ENCODE peak calls at places on chromosome 7, in eight cellular contexts. C, F, W, X, N, P, A and D are unnamed samples.
A peak's percentile ranks its signal among the peaks of the same experiment; 100 is the strongest.

GRCh38 chr7:48426966-48427555 is 255.8 kb downstream of the ABCA13 start:
- DNase-seq in P (no peak), W (peak; percentile 98), X (no peak), A (no peak), F (peak; percentile 76), N (no peak), C (no peak), D (no peak)

GRCh38 chr7:148620749-148621372 is 30.3 kb downstream of the C7orf33 start:
- DNase-seq in X (no peak), F (no peak), N (no peak), P (no peak), A (peak; percentile 17), W (peak; percentile 38), C (no peak), D (no peak)

GRCh38 chr7:7768977-7769376 is 50.6 kb upstream of the RPA3 start:
- DNase-seq in C (no peak), W (no peak), X (no peak), F (no peak), P (no peak), A (no peak), N (no peak), D (no peak)

GRCh38 chr7:157819517-157819807 is 482.7 kb downstream of the DNAJB6 start:
- DNase-seq in F (no peak), C (peak; percentile 42), N (no peak), W (no peak), A (no peak), P (no peak), X (no peak), D (no peak)

GRCh38 chr7:115087437-115087836 is 165.5 kb downstream of the MDFIC start:
- DNase-seq in P (no peak), F (no peak), W (peak; percentile 88), A (peak; percentile 25), X (no peak), C (no peak), N (peak; percentile 94), D (peak; percentile 32)

GRCh38 chr7:114048386-114049235 is 129.8 kb upstream of the PPP1R3A start:
- DNase-seq in P (peak; percentile 59), C (no peak), F (peak; percentile 5), W (peak; percentile 6), A (no peak), X (no peak), N (peak; percentile 34), D (peak; percentile 74)

GRCh38 chr7:135335628-135336139 is 102.0 kb downstream of the STRA8 start:
- DNase-seq in A (peak; percentile 74), C (no peak), X (no peak), P (peak; percentile 53), W (peak; percentile 79), F (peak; percentile 25), N (peak; percentile 80), D (peak; percentile 86)

GRCh38 chr7:10474048-10474447 is 499.6 kb upstream of the PHF14 start:
- DNase-seq in F (no peak), X (no peak), N (no peak), W (peak; percentile 34), C (no peak), P (no peak), A (no peak), D (no peak)

GRCh38 chr7:98252655-98253054 is 623 bp upstream of the TECPR1 start:
- DNase-seq in X (no peak), A (no peak), W (no peak), N (peak; percentile 6), F (no peak), P (no peak), C (no peak), D (no peak)

GRCh38 chr7:135930565-135931423 is 46.4 kb downstream of the MTPN start:
- DNase-seq in A (no peak), W (peak; percentile 27), N (peak; percentile 56), P (no peak), X (no peak), C (no peak), F (no peak), D (no peak)

DNA sequence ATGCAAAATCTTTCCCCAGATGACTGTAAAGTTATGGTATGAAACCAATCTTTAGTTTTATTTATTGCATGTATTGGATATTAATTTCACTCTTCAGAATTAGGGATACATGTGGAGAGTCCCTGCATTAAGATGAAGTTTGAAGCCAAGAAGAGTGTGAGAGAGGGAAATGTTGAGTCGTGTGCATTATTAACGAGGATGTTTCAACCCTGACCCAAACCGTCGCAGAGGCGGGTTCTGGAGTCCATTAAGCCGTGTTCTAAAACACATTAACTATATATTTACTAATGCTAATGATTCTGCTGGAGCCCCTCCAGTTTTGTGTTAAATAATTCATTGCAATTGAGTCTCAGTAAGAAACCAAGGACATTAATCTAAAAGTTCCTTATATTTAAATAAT is 1.8 kb downstream of the CDK14 start:
- DNase-seq in N (peak; percentile 25), P (no peak), A (no peak), F (no peak), C (peak; percentile 68), W (no peak), X (no peak), D (no peak)
- H3K4me3 ChIP-seq in N (peak overlapping the region; percentile 90), P (no peak overlapping the region), A (no peak overlapping the region), F (no peak overlapping the region), C (no peak overlapping the region), W (peak overlapping the region; percentile 90), X (no peak overlapping the region), D (peak overlapping the region; percentile 92)

DNA sequence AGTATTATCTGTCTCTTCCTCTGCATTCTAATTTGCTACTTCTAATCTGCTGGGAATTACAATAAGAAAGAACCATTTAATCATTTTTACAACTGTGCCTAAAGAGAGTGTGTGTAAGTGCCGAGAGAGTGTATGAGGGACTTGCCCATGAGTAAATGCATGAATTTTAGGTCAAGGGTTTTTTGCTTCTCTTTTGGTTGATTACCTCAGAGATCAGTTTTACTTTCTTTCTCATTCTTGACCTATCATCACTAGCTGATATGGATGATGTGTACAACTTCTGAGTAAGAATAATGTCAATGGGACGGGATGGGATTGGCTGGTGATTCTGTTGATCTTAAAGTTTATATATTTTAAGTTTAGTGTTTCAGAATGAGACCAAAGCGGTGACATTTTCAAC is 47.8 kb downstream of the IKZF1 start:
- DNase-seq in X (no peak), P (no peak), F (no peak), N (no peak), W (no peak), C (no peak), A (no peak), D (no peak)
- H3K4me1 ChIP-seq in X (no peaks in the 10 kb centered on the region), P (peaks cover 15% of the 10 kb centered on the region), F (no peaks in the 10 kb centered on the region), N (no peaks in the 10 kb centered on the region), W (no peaks in the 10 kb centered on the region), C (no peaks in the 10 kb centered on the region), A (no peaks in the 10 kb centered on the region), D (no peaks in the 10 kb centered on the region)

GRCh38 chr7:2106506-2106905 is 126.2 kb downstream of the MAD1L1 start:
- DNase-seq in X (no peak), P (no peak), F (no peak), A (no peak), C (no peak), W (no peak), N (no peak), D (peak; percentile 66)

GRCh38 chr7:2107386-2108085 is 125.2 kb downstream of the MAD1L1 start:
- DNase-seq in P (no peak), N (no peak), C (no peak), F (no peak), X (no peak), W (no peak), A (no peak), D (peak; percentile 82)

GRCh38 chr7:2105917-2106316 is 126.8 kb downstream of the MAD1L1 start:
- DNase-seq in W (no peak), P (no peak), C (no peak), N (no peak), X (no peak), A (no peak), F (no peak), D (peak; percentile 65)

GRCh38 chr7:2105280-2105679 is 127.5 kb downstream of the MAD1L1 start:
- DNase-seq in C (no peak), P (no peak), A (no peak), F (no peak), W (no peak), X (no peak), N (no peak), D (no peak)

DNA sequence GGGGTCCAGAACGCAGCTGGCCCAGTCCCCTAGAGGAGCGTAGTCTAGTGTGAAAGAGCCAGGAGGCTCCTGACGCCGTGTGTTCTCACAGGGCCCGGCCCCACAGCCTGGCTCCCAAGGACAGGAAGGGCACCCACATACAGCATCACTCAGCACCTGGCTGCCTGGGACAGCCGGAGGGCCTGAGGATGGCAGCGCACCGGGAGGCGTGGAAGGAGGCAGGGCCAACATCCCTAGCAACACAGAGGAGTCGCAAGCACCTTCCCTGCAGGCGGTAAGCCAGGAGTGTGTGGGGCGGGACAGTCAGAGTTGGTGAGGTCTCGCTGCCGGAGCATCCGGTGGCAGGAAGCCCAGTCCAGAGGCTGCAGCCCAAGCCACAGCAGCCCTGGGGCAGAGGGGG is 125.8 kb downstream of the MAD1L1 start:
- DNase-seq in F (no peak), N (peak; percentile 31), P (no peak), W (peak; percentile 52), A (no peak), X (no peak), C (no peak), D (peak; percentile 80)
- H3K27ac ChIP-seq in F (no peak overlapping the region), N (peak overlapping the region; percentile 9), P (no peak overlapping the region), W (no peak overlapping the region), A (no peak overlapping the region), X (no peak overlapping the region), C (no peak overlapping the region), D (peak overlapping the region; percentile 63)

DNA sequence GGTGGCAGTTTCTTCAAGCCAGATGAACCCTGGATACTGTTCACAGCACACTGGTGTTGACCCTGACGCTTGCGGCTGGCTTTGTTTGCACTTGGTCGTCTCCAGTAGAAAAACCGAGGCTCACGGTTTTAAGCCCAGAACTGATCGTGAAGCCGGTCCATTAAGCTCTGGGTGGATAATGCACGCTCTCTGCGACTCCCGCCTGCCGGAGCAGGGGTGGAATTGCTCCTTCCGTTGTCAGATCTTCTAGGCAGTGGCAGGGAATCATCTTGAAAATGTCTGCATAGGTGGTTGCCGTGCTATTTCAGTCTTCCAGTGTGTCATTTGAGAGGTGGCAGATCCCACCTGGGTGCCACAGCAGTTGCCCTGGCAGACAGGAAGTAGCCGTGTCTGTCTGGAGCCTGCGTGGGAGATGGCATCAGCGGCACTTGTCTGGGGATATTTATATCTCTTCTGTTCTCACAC is 35.9 kb upstream of the AP5Z1 start:
- DNase-seq in F (no peak), N (peak; percentile 81), W (no peak), A (no peak), C (no peak), X (no peak), P (peak; percentile 42), D (peak; percentile 83)
- H3K4me3 ChIP-seq in F (peak overlapping the region; percentile 51), N (no peak overlapping the region), W (no peak overlapping the region), A (no peak overlapping the region), C (no peak overlapping the region), X (peak overlapping the region; percentile 16), P (peak overlapping the region; percentile 37), D (peak overlapping the region; percentile 38)

GRCh38 chr7:105305633-105306032 is 83.1 kb downstream of the SRPK2 start:
- DNase-seq in A (no peak), X (no peak), W (no peak), F (no peak), N (no peak), C (no peak), P (no peak), D (no peak)
- H3K4me1 ChIP-seq in A (no peaks in the 10 kb centered on the region), X (peaks cover 61% of the 10 kb centered on the region), W (peaks cover 18% of the 10 kb centered on the region), F (peaks cover 52% of the 10 kb centered on the region), N (peaks cover 7% of the 10 kb centered on the region), C (peaks cover 2% of the 10 kb centered on the region), P (peaks cover 59% of the 10 kb centered on the region), D (peaks cover 16% of the 10 kb centered on the region)